ENCODE peak calls at places on chromosome 17, in ten cellular contexts. Y is neuronal stem cell; X is fibroblast of lung; M is IMR-90; R is SJCRH30; S is kidney epithelial cell; J is kidney; W is astrocyte of the spinal cord; F is brain microvascular endothelial cell; L is CD8-positive, alpha-beta memory T cell. G is an unnamed sample.

GRCh38 chr17:7035591-7036368 is at the start of gene SLC16A13:
- DNase-seq in Y (peak), X (peak), M (peak), R (peak), S (peak), J (peak), W (peak), F (peak), L (peak), G (peak)

GRCh38 chr17:41417576-41418015 is 6.8 kb downstream of the KRT37 start:
- DNase-seq in Y (no peak), X (no peak), M (peak), R (no peak), S (no peak), J (no peak), W (no peak), F (no peak), L (no peak), G (no peak)

GRCh38 chr17:5502552-5502951 is 16.2 kb downstream of the MIS12 start:
- DNase-seq in Y (no peak), X (no peak), M (no peak), R (no peak), S (no peak), J (no peak), W (no peak), F (no peak), L (no peak), G (no peak)

GRCh38 chr17:31008374-31009035 is 37.7 kb downstream of the RNF135 start:
- DNase-seq in Y (peak), X (peak), M (peak), R (no peak), S (no peak), J (peak), W (peak), F (peak), L (peak), G (peak)

GRCh38 chr17:56373981-56374380 is 219.5 kb upstream of the NOG start:
- DNase-seq in Y (no peak), X (no peak), M (no peak), R (no peak), S (no peak), J (no peak), W (no peak), F (no peak), L (no peak), G (no peak)

GRCh38 chr17:36614081-36614480 is 12.7 kb downstream of the MRM1 start:
- DNase-seq in Y (no peak), X (no peak), M (no peak), R (no peak), S (no peak), J (no peak), W (no peak), F (no peak), L (no peak), G (no peak)

GRCh38 chr17:71361691-71362450 is 758.9 kb upstream of the SOX9 start:
- DNase-seq in Y (no peak), X (peak), M (peak), R (no peak), S (no peak), J (no peak), W (peak), F (no peak), L (no peak), G (no peak)

GRCh38 chr17:41116292-41116691 is 1.9 kb downstream of the KRTAP4-11 start:
- DNase-seq in Y (no peak), X (no peak), M (no peak), R (no peak), S (no peak), J (no peak), W (no peak), F (no peak), L (no peak), G (no peak)

GRCh38 chr17:59846391-59847165 is 46.2 kb downstream of the TUBD1 start:
- DNase-seq in Y (no peak), X (peak), M (peak), R (peak), S (peak), J (peak), W (peak), F (peak), L (no peak), G (no peak)

GRCh38 chr17:39069114-39069756 is 82.2 kb downstream of the PLXDC1 start:
- DNase-seq in Y (peak), X (peak), M (peak), R (peak), S (no peak), J (no peak), W (peak), F (peak), L (peak), G (no peak)

GRCh38 chr17:76585048-76585648 is 512 bp downstream of the ST6GALNAC2 start:
- DNase-seq in Y (peak), X (no peak), M (no peak), R (no peak), S (no peak), J (peak), W (no peak), F (no peak), L (no peak), G (no peak)
- H3K4me3 ChIP-seq in Y (peak), X (peak), M (peak), R (no peak), S (peak), J (peak), W (peak), F (peak), L (peak), G (peak)

GRCh38 chr17:8417806-8418205 is 17.9 kb upstream of the NDEL1 start:
- DNase-seq in Y (no peak), X (no peak), M (no peak), R (no peak), S (no peak), J (no peak), W (no peak), F (no peak), L (no peak), G (peak)

GRCh38 chr17:8421571-8421970 is 14.1 kb upstream of the NDEL1 start:
- DNase-seq in Y (no peak), X (no peak), M (no peak), R (no peak), S (no peak), J (no peak), W (no peak), F (no peak), L (no peak), G (no peak)

GRCh38 chr17:8418471-8418870 is 17.2 kb upstream of the NDEL1 start:
- DNase-seq in Y (no peak), X (no peak), M (no peak), R (no peak), S (no peak), J (no peak), W (no peak), F (no peak), L (no peak), G (no peak)

GRCh38 chr17:8419305-8419704 is 16.4 kb upstream of the NDEL1 start:
- DNase-seq in Y (no peak), X (no peak), M (no peak), R (no peak), S (no peak), J (no peak), W (no peak), F (no peak), L (no peak), G (no peak)

DNA sequence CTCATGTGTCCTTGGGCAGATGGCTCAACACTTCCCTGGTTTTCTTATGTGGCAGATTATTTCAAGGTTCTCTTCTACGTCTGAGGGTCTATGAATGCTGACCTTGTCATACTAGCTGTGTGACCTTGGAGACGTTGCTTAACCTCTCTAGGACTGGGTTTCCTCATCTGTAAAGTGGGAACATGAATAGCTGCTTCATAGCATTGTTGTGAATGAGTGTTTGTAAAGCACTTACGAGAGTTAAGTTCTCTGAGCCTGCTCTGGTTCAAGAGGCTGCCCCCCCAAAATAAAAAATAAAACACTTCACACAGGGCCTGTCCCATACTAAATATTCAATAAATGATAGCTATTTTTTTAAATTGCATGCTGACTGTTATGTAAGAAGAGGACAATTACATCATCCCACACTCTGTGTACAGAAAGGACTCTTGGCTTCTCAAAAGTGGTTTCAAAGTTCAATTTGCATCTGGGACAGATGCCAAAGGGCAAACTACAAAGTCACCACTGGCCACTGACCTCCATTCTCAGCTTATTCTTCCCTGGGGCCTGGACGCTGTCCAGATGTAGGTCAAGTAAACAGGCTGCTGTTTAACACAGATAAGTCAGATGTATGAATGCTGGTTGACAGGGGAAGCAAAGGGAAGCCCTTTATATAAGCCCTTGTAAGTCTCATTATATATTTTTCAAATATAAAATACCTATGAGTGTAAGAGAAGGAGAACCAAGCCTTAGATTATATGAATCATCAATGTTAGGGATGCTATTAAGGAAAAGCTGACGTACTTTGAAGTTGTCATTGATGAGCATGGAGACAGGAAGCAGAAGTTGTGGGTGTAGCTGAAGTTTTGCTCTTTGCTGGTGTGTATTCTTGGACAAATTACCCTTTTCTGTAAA is 15.4 kb upstream of the NDEL1 start:
- DNase-seq in Y (no peak), X (peak), M (peak), R (no peak), S (no peak), J (peak), W (peak), F (peak), L (no peak), G (peak)
- H3K4me3 ChIP-seq in Y (no peak), X (no peak), M (no peak), R (no peak), S (no peak), J (no peak), W (no peak), F (no peak), L (no peak), G (no peak)

GRCh38 chr17:2566056-2566455 is 27.4 kb upstream of the PAFAH1B1 start:
- DNase-seq in Y (no peak), X (no peak), M (no peak), R (no peak), S (no peak), J (no peak), W (no peak), F (no peak), L (no peak), G (no peak)
- H3K4me3 ChIP-seq in Y (no peak), X (no peak), M (no peak), R (no peak), S (no peak), J (no peak), W (no peak), F (no peak), L (no peak), G (no peak)

GRCh38 chr17:57577751-57578607 is 167.1 kb downstream of the CCDC182 start:
- DNase-seq in Y (peak), X (peak), M (peak), R (peak), S (no peak), J (peak), W (peak), F (peak), L (no peak), G (peak)
- H3K4me3 ChIP-seq in Y (peak), X (peak), M (peak), R (peak), S (no peak), J (peak), W (peak), F (peak), L (no peak), G (no peak)

DNA sequence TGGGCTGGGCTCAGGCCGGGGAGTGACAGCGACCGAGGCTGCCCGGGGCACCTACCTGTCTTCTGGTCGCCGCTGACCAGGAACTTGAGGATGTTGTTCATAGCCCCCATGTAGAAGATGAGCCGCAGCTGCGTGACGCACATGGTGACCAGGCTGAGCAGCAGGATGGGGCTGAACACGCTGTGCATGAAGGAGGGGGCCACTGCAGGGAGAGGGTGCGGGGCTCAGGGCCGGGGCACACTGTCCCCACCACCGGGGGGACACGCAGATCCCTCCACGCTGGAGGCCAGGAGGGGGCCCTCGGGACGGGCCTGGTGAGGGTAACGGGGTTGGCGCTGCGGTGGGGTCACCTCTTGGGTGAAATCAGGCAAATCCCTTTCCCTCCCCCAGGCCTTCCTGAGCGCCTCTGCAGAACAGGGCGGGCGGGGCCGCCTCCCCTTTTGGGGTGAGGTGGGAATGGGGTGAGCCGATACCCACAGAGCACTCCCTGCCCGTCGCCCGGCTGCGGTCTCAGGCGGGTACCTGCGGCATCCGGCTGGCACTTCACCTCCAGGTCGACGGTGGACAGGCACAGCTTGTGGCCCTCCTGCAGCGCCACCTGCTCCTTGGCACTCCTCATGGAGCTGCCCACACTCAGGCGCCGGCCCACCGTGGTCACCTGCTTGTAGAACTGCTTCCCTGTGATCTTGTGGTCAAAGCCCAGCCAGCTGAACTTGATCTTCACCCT is 28.3 kb upstream of the PITPNA start:
- DNase-seq in Y (no peak), X (no peak), M (no peak), R (no peak), S (no peak), J (no peak), W (no peak), F (no peak), L (no peak), G (no peak)
- H3K4me3 ChIP-seq in Y (no peak), X (no peak), M (no peak), R (no peak), S (no peak), J (no peak), W (no peak), F (no peak), L (no peak), G (no peak)

DNA sequence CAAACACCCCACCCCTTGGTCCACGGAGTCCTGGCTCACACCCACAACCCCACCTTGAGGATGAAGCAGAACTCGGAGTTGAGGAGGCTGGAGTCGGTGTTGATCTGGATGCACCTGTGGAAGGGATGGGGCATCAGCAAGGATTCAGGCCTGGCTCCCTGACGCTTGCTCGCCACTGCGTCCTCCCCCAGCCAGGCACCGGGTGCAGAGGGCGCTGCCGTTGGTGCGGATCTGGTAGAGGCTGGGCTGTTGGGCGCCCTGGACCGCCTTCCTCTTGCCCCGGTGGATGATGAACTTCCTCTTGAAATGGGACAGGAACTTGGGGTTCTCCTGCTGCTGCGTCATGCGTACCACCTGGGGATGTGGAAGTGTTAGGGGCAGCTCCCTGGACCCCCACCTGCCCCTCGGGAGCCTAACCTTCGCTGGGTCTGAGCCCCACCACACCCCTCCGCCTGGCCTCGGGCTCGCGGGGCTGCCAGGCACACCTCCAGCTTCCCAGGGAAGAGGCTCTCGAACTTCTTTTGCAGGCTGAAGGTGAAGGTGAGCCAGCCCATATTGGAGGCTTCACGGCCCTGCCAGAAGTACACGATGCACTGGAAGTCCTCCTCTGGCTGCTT is 12.3 kb downstream of the FLII start:
- DNase-seq in Y (no peak), X (no peak), M (no peak), R (no peak), S (no peak), J (no peak), W (no peak), F (no peak), L (no peak), G (no peak)
- H3K4me3 ChIP-seq in Y (no peak), X (no peak), M (no peak), R (no peak), S (no peak), J (no peak), W (no peak), F (no peak), L (no peak), G (no peak)

DNA sequence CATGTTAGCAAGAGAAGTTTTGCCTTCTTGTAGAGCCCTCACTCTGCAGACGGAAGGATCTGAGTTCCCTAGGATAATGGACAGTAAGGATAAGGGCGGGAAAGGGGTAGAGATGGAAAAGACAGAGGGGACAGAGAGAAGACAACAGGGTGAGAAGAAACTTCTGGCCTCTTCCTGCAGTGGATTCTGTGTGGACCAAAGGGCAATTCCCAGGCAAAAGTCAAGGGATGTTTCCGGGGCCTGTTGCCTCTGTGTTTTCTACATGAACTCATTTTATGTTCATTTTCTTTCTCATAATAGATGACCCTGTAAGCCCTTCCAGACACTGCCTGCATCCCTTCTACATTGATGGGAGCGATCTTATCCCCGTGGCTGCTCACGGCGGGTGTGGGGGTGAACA is 647 bp upstream of the TMEM238L start:
- DNase-seq in Y (no peak), X (no peak), M (no peak), R (no peak), S (no peak), J (no peak), W (no peak), F (no peak), L (no peak), G (no peak)
- H3K4me3 ChIP-seq in Y (no peak), X (no peak), M (no peak), R (no peak), S (no peak), J (no peak), W (no peak), F (no peak), L (no peak), G (no peak)